ENCODE peak calls at places on chromosome 10, in four cellular contexts. G is SW 1271, U is caudate nucleus, K is foreskin fibroblast. P is an unnamed sample.

GRCh38 chr10:35089641-35090161 is 440 bp downstream of the CUL2 start:
- DNase-seq in G (no peak), U (no peak), K (peak), P (peak)

GRCh38 chr10:55237462-55237861 is 436.4 kb upstream of the PCDH15 start:
- DNase-seq in G (no peak), U (no peak), K (no peak), P (no peak)

GRCh38 chr10:128063736-128064614 is 62.2 kb downstream of the MKI67 start:
- DNase-seq in G (no peak), U (no peak), K (no peak), P (no peak)

GRCh38 chr10:2076528-2076927 is 339.2 kb upstream of the ADARB2 start:
- DNase-seq in G (no peak), U (no peak), K (no peak), P (no peak)

GRCh38 chr10:106111241-106111640 is 1053.3 kb downstream of the SORCS1 start:
- DNase-seq in G (no peak), U (no peak), K (peak), P (no peak)

GRCh38 chr10:34612446-34612845 is 202.7 kb downstream of the PARD3 start:
- DNase-seq in G (no peak), U (no peak), K (no peak), P (no peak)

GRCh38 chr10:103859161-103860141 is 4.1 kb upstream of the SH3PXD2A start:
- DNase-seq in G (no peak), U (peak), K (peak), P (no peak)

GRCh38 chr10:9209105-9209798 is 1154.8 kb downstream of the GATA3 start:
- DNase-seq in G (peak), U (peak), K (peak), P (peak)

GRCh38 chr10:2351566-2351965 is 614.2 kb upstream of the ADARB2 start:
- DNase-seq in G (no peak), U (no peak), K (no peak), P (no peak)

GRCh38 chr10:47299989-47300931 is at the start of gene GDF10:
- DNase-seq in G (no peak), U (no peak), K (no peak), P (no peak)

GRCh38 chr10:69961864-69962745 is 90.5 kb upstream of the MACROH2A2 start:
- DNase-seq in G (no peak), U (no peak), K (no peak), P (no peak)

GRCh38 chr10:23294638-23295247 is 49.9 kb downstream of the C10orf67 start:
- DNase-seq in G (no peak), U (no peak), K (peak), P (no peak)

GRCh38 chr10:89283988-89284475 is 17.8 kb upstream of the IFIT2 start:
- DNase-seq in G (no peak), U (no peak), K (peak), P (no peak)

GRCh38 chr10:103231047-103231551 is 14.6 kb upstream of the RPEL1 start:
- DNase-seq in G (peak), U (no peak), K (peak), P (no peak)

GRCh38 chr10:62818426-62819011 is 2.4 kb upstream of the EGR2 start:
- DNase-seq in G (no peak), U (no peak), K (peak), P (no peak)

GRCh38 chr10:7411671-7412481 is 1.0 kb upstream of the SFMBT2 start:
- DNase-seq in G (no peak), U (no peak), K (peak), P (no peak)

GRCh38 chr10:17229016-17229716 is 1.1 kb downstream of the VIM start:
- DNase-seq in G (peak), U (no peak), K (peak), P (no peak)

GRCh38 chr10:43304687-43305333 is 37.9 kb upstream of the RASGEF1A start:
- DNase-seq in G (no peak), U (no peak), K (peak), P (no peak)

GRCh38 chr10:16520900-16521299 is 779 bp downstream of the C1QL3 start:
- DNase-seq in G (no peak), U (no peak), K (peak), P (peak)

GRCh38 chr10:14102056-14102455 is 228.7 kb downstream of the FRMD4A start:
- DNase-seq in G (no peak), U (no peak), K (no peak), P (no peak)

GRCh38 chr10:71963756-71964668 is at the start of gene CHST3:
- DNase-seq in G (no peak), U (no peak), K (peak), P (peak)

GRCh38 chr10:62082729-62083412 is 181.4 kb downstream of the ARID5B start:
- DNase-seq in G (no peak), U (no peak), K (peak), P (no peak)

GRCh38 chr10:26682926-26683325 is 14.6 kb upstream of the PDSS1 start:
- DNase-seq in G (no peak), U (no peak), K (no peak), P (no peak)

P was measured in GM12891.